ENCODE peak calls at places on chromosome 6, in five cellular contexts. One of them, this sample, is unnamed.

GRCh38 chr6:139386404-139386803 is 12.0 kb upstream of the CITED2 start:
- DNase-seq in MM.1S: no peak
- DNase-seq in PC-9: no peak
- DNase-seq in OCI-LY7: no peak
- DNase-seq in PC-3: no peak
- DNase-seq in this sample: no peak

GRCh38 chr6:73923899-73924485 is 228.0 kb downstream of the CD109 start:
- DNase-seq in PC-9: no peak
- DNase-seq in PC-3: no peak
- DNase-seq in OCI-LY7: no peak
- DNase-seq in MM.1S: no peak
- DNase-seq in this sample: peak; percentile 70

GRCh38 chr6:45661667-45662066 is 283.9 kb upstream of the SUPT3H start:
- DNase-seq in PC-3: peak; percentile 64
- DNase-seq in OCI-LY7: peak; percentile 45
- DNase-seq in PC-9: no peak
- DNase-seq in MM.1S: no peak
- DNase-seq in this sample: peak; percentile 85

GRCh38 chr6:971981-972640 is 279.2 kb upstream of the EXOC2 start:
- DNase-seq in MM.1S: no peak
- DNase-seq in PC-9: no peak
- DNase-seq in PC-3: no peak
- DNase-seq in OCI-LY7: no peak
- DNase-seq in this sample: peak; percentile 55

GRCh38 chr6:36735110-36735971 is 37.7 kb downstream of the RAB44 start:
- DNase-seq in PC-9: no peak
- DNase-seq in PC-3: peak; percentile 59
- DNase-seq in OCI-LY7: no peak
- DNase-seq in MM.1S: no peak
- DNase-seq in this sample: peak; percentile 96

GRCh38 chr6:27684264-27685211 is 211.6 kb upstream of the ZNF184 start:
- DNase-seq in OCI-LY7: peak; percentile 28
- DNase-seq in MM.1S: no peak
- DNase-seq in PC-9: peak; percentile 90
- DNase-seq in PC-3: peak; percentile 95
- DNase-seq in this sample: peak; percentile 81

GRCh38 chr6:47144306-47144705 is 102.2 kb upstream of the ADGRF1 start:
- DNase-seq in OCI-LY7: no peak
- DNase-seq in MM.1S: no peak
- DNase-seq in PC-3: no peak
- DNase-seq in PC-9: no peak
- DNase-seq in this sample: peak; percentile 84

GRCh38 chr6:3755637-3756515 is 4.4 kb upstream of the PXDC1 start:
- DNase-seq in OCI-LY7: no peak
- DNase-seq in MM.1S: no peak
- DNase-seq in PC-9: no peak
- DNase-seq in PC-3: no peak
- DNase-seq in this sample: peak; percentile 22

GRCh38 chr6:87237804-87238203 is 82.4 kb downstream of the ZNF292 start:
- DNase-seq in OCI-LY7: peak; percentile 27
- DNase-seq in PC-3: peak; percentile 29
- DNase-seq in MM.1S: no peak
- DNase-seq in PC-9: no peak
- DNase-seq in this sample: peak; percentile 52

GRCh38 chr6:16504608-16505007 is 256.7 kb downstream of the ATXN1 start:
- DNase-seq in MM.1S: no peak
- DNase-seq in PC-9: no peak
- DNase-seq in PC-3: no peak
- DNase-seq in OCI-LY7: no peak
- DNase-seq in this sample: no peak

GRCh38 chr6:12163149-12163548 is 127.0 kb upstream of the EDN1 start:
- DNase-seq in MM.1S: no peak
- DNase-seq in PC-9: no peak
- DNase-seq in PC-3: no peak
- DNase-seq in OCI-LY7: no peak
- DNase-seq in this sample: no peak

GRCh38 chr6:56480246-56480645 is 162.4 kb downstream of the DST start:
- DNase-seq in MM.1S: no peak
- DNase-seq in PC-9: no peak
- DNase-seq in PC-3: peak; percentile 34
- DNase-seq in OCI-LY7: no peak
- DNase-seq in this sample: no peak

GRCh38 chr6:34490390-34491090 is 24.7 kb downstream of the PACSIN1 start:
- DNase-seq in PC-3: no peak
- DNase-seq in MM.1S: no peak
- DNase-seq in OCI-LY7: no peak
- DNase-seq in PC-9: no peak
- DNase-seq in this sample: peak; percentile 20

GRCh38 chr6:331622-332521 is 39.6 kb downstream of the DUSP22 start:
- DNase-seq in PC-3: no peak
- DNase-seq in MM.1S: no peak
- DNase-seq in OCI-LY7: peak; percentile 71
- DNase-seq in PC-9: no peak
- DNase-seq in this sample: no peak

GRCh38 chr6:163706688-163707087 is 292.2 kb downstream of the QKI start:
- DNase-seq in PC-3: peak; percentile 11
- DNase-seq in MM.1S: no peak
- DNase-seq in PC-9: no peak
- DNase-seq in OCI-LY7: no peak
- DNase-seq in this sample: no peak

GRCh38 chr6:123062645-123063044 is 66.6 kb downstream of the CLVS2 start:
- DNase-seq in PC-3: no peak
- DNase-seq in MM.1S: no peak
- DNase-seq in PC-9: no peak
- DNase-seq in OCI-LY7: no peak
- DNase-seq in this sample: no peak

GRCh38 chr6:8108031-8108660 is 5.8 kb upstream of the EEF1E1 start:
- DNase-seq in PC-3: peak; percentile 94
- DNase-seq in MM.1S: no peak
- DNase-seq in OCI-LY7: no peak
- DNase-seq in PC-9: peak; percentile 78
- DNase-seq in this sample: peak; percentile 95

GRCh38 chr6:50056242-50056641 is 6.5 kb upstream of the DEFB112 start:
- DNase-seq in MM.1S: no peak
- DNase-seq in PC-9: no peak
- DNase-seq in OCI-LY7: no peak
- DNase-seq in PC-3: no peak
- DNase-seq in this sample: no peak

GRCh38 chr6:97866616-97867015 is 583.6 kb upstream of the MMS22L start:
- DNase-seq in PC-9: no peak
- DNase-seq in OCI-LY7: no peak
- DNase-seq in MM.1S: no peak
- DNase-seq in PC-3: no peak
- DNase-seq in this sample: no peak

GRCh38 chr6:100175814-100176275 is 181.8 kb upstream of the MCHR2 start:
- DNase-seq in MM.1S: no peak
- DNase-seq in OCI-LY7: no peak
- DNase-seq in PC-9: peak; percentile 83
- DNase-seq in PC-3: peak; percentile 93
- DNase-seq in this sample: peak; percentile 92

GRCh38 chr6:152142116-152142515 is 334.6 kb downstream of the ESR1 start:
- DNase-seq in OCI-LY7: no peak
- DNase-seq in PC-3: no peak
- DNase-seq in MM.1S: no peak
- DNase-seq in PC-9: no peak
- DNase-seq in this sample: no peak

GRCh38 chr6:44503471-44503870 is 116.0 kb downstream of the CDC5L start:
- DNase-seq in MM.1S: no peak
- DNase-seq in OCI-LY7: no peak
- DNase-seq in PC-9: no peak
- DNase-seq in PC-3: no peak
- DNase-seq in this sample: no peak
- H3K9me2 ChIP-seq in MM.1S: no peaks in the 10 kb centered on the region
- H3K9me2 ChIP-seq in OCI-LY7: no peaks in the 10 kb centered on the region
- H3K9me2 ChIP-seq in PC-9: no peaks in the 10 kb centered on the region
- H3K9me2 ChIP-seq in PC-3: peaks cover 4% of the 10 kb centered on the region
- H3K9me2 ChIP-seq in this sample: no peaks in the 10 kb centered on the region

DNA sequence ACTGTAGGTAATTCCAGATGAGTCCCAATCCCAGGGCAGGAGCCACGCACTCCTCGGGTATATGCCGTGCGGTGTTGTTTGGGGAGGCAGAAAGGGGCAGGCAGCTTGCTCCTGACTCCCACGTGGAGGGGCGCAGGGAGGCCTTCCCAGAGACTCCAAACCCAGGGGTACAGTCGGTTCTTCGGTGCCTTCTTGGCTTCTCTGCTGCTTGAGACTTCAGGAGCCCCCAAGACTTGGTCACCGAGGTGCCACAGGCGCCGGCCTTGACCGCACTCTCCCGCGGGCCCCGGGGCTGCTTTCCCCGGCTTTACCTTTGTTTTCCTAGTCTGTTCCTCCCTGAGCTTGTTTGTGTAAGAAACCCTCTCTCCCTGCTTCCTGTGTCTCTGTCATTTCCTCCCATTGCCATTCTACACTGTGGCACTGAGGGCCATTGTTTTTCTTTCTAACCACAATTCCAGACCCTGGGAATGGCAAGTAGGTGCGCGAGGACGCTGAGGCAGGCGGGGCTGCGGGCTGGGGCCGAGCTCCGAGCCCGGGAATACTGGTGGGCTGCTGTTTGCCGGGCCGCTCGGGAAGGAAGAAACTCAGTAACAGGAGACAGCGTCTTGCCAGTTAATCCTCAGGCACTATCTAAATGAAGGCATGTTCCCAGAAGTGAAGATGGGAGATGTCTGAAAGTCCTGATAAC is 215.6 kb upstream of the HEY2 start:
- DNase-seq in PC-3: no peak
- DNase-seq in OCI-LY7: no peak
- DNase-seq in PC-9: no peak
- DNase-seq in MM.1S: no peak
- DNase-seq in this sample: no peak
- H2AFZ ChIP-seq in PC-3: no peak overlapping the region
- H2AFZ ChIP-seq in OCI-LY7: no peak overlapping the region
- H2AFZ ChIP-seq in PC-9: peak overlapping the region; percentile 4
- H2AFZ ChIP-seq in MM.1S: no peak overlapping the region
- H2AFZ ChIP-seq in this sample: no peak overlapping the region

GRCh38 chr6:30902709-30903108 is 5.3 kb upstream of the GTF2H4 start:
- DNase-seq in PC-9: no peak
- DNase-seq in MM.1S: no peak
- DNase-seq in OCI-LY7: peak; percentile 38
- DNase-seq in PC-3: no peak
- DNase-seq in this sample: no peak

GRCh38 chr6:30898750-30899360 is 9.2 kb upstream of the GTF2H4 start:
- DNase-seq in PC-3: no peak
- DNase-seq in OCI-LY7: no peak
- DNase-seq in PC-9: no peak
- DNase-seq in MM.1S: no peak
- DNase-seq in this sample: no peak

GRCh38 chr6:30901436-30901835 is 6.6 kb upstream of the GTF2H4 start:
- DNase-seq in PC-3: no peak
- DNase-seq in MM.1S: no peak
- DNase-seq in PC-9: no peak
- DNase-seq in OCI-LY7: no peak
- DNase-seq in this sample: no peak

GRCh38 chr6:30903236-30903635 is 4.8 kb upstream of the GTF2H4 start:
- DNase-seq in MM.1S: no peak
- DNase-seq in PC-3: no peak
- DNase-seq in OCI-LY7: peak; percentile 30
- DNase-seq in PC-9: no peak
- DNase-seq in this sample: no peak

DNA sequence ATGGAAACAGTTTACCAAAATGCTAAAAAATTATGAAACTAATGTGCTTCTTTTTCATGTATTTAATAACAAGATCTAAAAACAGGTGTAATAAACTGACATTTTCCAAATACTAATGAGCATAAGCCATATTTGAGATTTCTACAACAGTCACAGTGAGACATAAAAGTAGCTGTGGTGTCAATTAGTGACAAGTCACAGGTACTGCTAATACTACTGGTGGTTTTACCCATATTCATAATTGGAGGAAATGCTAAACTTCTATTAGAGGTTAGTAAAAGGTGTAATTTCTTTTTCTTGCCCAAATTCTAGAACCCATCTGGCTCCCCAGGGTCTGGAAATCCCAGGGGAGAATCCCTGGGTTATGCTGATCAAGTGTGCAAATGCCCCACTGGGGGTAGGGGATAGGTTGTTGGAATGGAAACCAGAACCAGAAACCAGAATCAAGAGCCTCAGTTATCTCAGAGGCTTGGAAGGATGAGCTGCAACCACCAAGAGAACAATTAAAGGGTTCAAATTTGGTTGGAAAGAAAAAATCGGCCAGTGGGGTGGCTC is 7.1 kb upstream of the GTF2H4 start:
- DNase-seq in PC-3: no peak
- DNase-seq in MM.1S: no peak
- DNase-seq in PC-9: no peak
- DNase-seq in OCI-LY7: no peak
- DNase-seq in this sample: no peak
- H3K9me2 ChIP-seq in PC-3: no peaks in the 10 kb centered on the region
- H3K9me2 ChIP-seq in MM.1S: no peaks in the 10 kb centered on the region
- H3K9me2 ChIP-seq in PC-9: no peaks in the 10 kb centered on the region
- H3K9me2 ChIP-seq in OCI-LY7: no peaks in the 10 kb centered on the region
- H3K9me2 ChIP-seq in this sample: no peaks in the 10 kb centered on the region

GRCh38 chr6:105507811-105508210 is 104.9 kb upstream of the PREP start:
- DNase-seq in OCI-LY7: no peak
- DNase-seq in PC-3: no peak
- DNase-seq in PC-9: no peak
- DNase-seq in MM.1S: no peak
- DNase-seq in this sample: no peak

GRCh38 chr6:105514306-105514705 is 111.4 kb upstream of the PREP start:
- DNase-seq in PC-3: no peak
- DNase-seq in PC-9: no peak
- DNase-seq in OCI-LY7: no peak
- DNase-seq in MM.1S: no peak
- DNase-seq in this sample: no peak

GRCh38 chr6:105510746-105511145 is 107.9 kb upstream of the PREP start:
- DNase-seq in PC-3: no peak
- DNase-seq in PC-9: no peak
- DNase-seq in MM.1S: no peak
- DNase-seq in OCI-LY7: no peak
- DNase-seq in this sample: peak; percentile 56

GRCh38 chr6:105511639-105512038 is 108.8 kb upstream of the PREP start:
- DNase-seq in MM.1S: no peak
- DNase-seq in OCI-LY7: no peak
- DNase-seq in PC-3: no peak
- DNase-seq in PC-9: no peak
- DNase-seq in this sample: no peak

DNA sequence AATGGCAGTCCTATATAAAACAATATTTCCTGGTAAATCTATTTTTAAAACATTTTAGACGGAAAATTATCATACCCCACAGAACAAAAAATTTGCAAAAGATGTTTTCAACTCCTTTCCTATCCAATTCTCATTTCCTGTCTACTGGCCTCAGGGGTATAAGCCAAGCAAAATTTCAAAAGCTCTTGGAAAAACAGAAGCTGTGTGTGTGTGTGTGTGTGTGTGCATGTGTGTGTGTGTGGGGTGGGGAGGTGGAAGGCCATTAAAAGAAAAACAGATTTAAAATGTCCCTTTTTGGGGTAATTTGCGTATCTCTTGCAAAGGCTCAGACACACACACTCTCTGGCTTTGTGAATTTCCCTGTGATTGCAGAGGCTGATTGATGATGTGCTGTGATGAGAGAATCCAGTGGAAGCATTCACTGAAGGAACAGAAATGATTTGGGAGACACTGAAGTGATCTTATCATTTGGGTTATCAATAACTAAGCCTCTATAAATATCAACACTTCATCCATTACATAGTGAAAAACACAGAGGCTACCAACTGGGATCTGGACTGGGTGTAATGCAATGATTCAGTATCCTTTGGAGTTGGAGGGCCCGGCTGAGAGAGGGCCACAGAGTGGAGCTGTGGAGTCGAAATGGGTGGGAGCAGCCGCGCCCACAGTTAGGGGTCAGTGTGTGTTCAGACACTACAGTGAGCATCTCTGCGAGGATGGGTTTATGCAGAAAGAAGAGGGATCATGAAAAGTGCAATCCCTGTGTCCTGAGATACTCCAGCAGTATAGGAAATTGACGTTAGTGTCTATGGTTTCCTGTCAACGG is 106.8 kb upstream of the PREP start:
- DNase-seq in PC-3: no peak
- DNase-seq in MM.1S: no peak
- DNase-seq in PC-9: no peak
- DNase-seq in OCI-LY7: peak; percentile 11
- DNase-seq in this sample: no peak
- H2AFZ ChIP-seq in PC-3: no peak overlapping the region
- H2AFZ ChIP-seq in MM.1S: no peak overlapping the region
- H2AFZ ChIP-seq in PC-9: no peak overlapping the region
- H2AFZ ChIP-seq in OCI-LY7: no peak overlapping the region
- H2AFZ ChIP-seq in this sample: no peak overlapping the region

This sample was measured in GM23248.